ENCODE peak calls at places on chromosomes 6 and 20, in eight cellular contexts. One of them, this sample, is unnamed.

GRCh38 chr20:37989601-37990001 is 43.7 kb downstream of the TTI1 start:
- DNase-seq in sigmoid colon: no peak
- DNase-seq in GM12891: no peak
- DNase-seq in lower leg skin: no peak
- DNase-seq in H54: no peak
- DNase-seq in Peyer's patch: no peak
- DNase-seq in body of pancreas: peak
- DNase-seq in HepG2: no peak
- DNase-seq in this sample: no peak

GRCh38 chr6:111918825-111919224 is 45.6 kb upstream of the FYN start:
- DNase-seq in Peyer's patch: no peak
- DNase-seq in lower leg skin: no peak
- DNase-seq in GM12891: no peak
- DNase-seq in H54: no peak
- DNase-seq in HepG2: no peak
- DNase-seq in body of pancreas: no peak
- DNase-seq in sigmoid colon: no peak
- DNase-seq in this sample: no peak

GRCh38 chr20:44209691-44210421 is 715 bp downstream of the OSER1 start:
- DNase-seq in Peyer's patch: no peak
- DNase-seq in lower leg skin: no peak
- DNase-seq in body of pancreas: no peak
- DNase-seq in H54: no peak
- DNase-seq in sigmoid colon: no peak
- DNase-seq in HepG2: no peak
- DNase-seq in GM12891: no peak
- DNase-seq in this sample: no peak

GRCh38 chr6:26026833-26027490 is 60.3 kb upstream of the HFE start:
- DNase-seq in sigmoid colon: peak
- DNase-seq in H54: no peak
- DNase-seq in HepG2: peak
- DNase-seq in body of pancreas: peak
- DNase-seq in GM12891: no peak
- DNase-seq in Peyer's patch: peak
- DNase-seq in lower leg skin: peak
- DNase-seq in this sample: peak

GRCh38 chr6:165834613-165835259 is 171.7 kb upstream of the PDE10A start:
- DNase-seq in Peyer's patch: no peak
- DNase-seq in HepG2: no peak
- DNase-seq in lower leg skin: no peak
- DNase-seq in GM12891: no peak
- DNase-seq in body of pancreas: peak
- DNase-seq in H54: no peak
- DNase-seq in sigmoid colon: peak
- DNase-seq in this sample: no peak

GRCh38 chr6:170455335-170455979 is 97.7 kb downstream of the PSMB1 start:
- DNase-seq in Peyer's patch: no peak
- DNase-seq in HepG2: no peak
- DNase-seq in sigmoid colon: no peak
- DNase-seq in lower leg skin: peak
- DNase-seq in H54: no peak
- DNase-seq in body of pancreas: no peak
- DNase-seq in GM12891: no peak
- DNase-seq in this sample: no peak

GRCh38 chr20:17010181-17010580 is 216.7 kb upstream of the PCSK2 start:
- DNase-seq in lower leg skin: no peak
- DNase-seq in sigmoid colon: no peak
- DNase-seq in H54: no peak
- DNase-seq in body of pancreas: no peak
- DNase-seq in Peyer's patch: no peak
- DNase-seq in HepG2: peak
- DNase-seq in GM12891: no peak
- DNase-seq in this sample: no peak

GRCh38 chr6:104019075-104019474 is 840.6 kb downstream of the HACE1 start:
- DNase-seq in GM12891: no peak
- DNase-seq in lower leg skin: no peak
- DNase-seq in body of pancreas: no peak
- DNase-seq in Peyer's patch: no peak
- DNase-seq in sigmoid colon: no peak
- DNase-seq in H54: no peak
- DNase-seq in HepG2: no peak
- DNase-seq in this sample: no peak

GRCh38 chr6:139336488-139336887 is 38.0 kb downstream of the CITED2 start:
- DNase-seq in sigmoid colon: no peak
- DNase-seq in Peyer's patch: no peak
- DNase-seq in HepG2: no peak
- DNase-seq in lower leg skin: no peak
- DNase-seq in body of pancreas: peak
- DNase-seq in GM12891: no peak
- DNase-seq in H54: no peak
- DNase-seq in this sample: no peak

GRCh38 chr20:53384392-53384791 is 209.2 kb downstream of the ZNF217 start:
- DNase-seq in H54: no peak
- DNase-seq in lower leg skin: no peak
- DNase-seq in Peyer's patch: no peak
- DNase-seq in GM12891: no peak
- DNase-seq in HepG2: no peak
- DNase-seq in body of pancreas: no peak
- DNase-seq in sigmoid colon: no peak
- DNase-seq in this sample: no peak

GRCh38 chr6:167671977-167672687 is 154.6 kb upstream of the AFDN start:
- DNase-seq in Peyer's patch: no peak
- DNase-seq in H54: no peak
- DNase-seq in GM12891: no peak
- DNase-seq in HepG2: no peak
- DNase-seq in lower leg skin: no peak
- DNase-seq in sigmoid colon: peak
- DNase-seq in body of pancreas: no peak
- DNase-seq in this sample: no peak

GRCh38 chr6:158002951-158003853 is 21.5 kb downstream of the SYNJ2 start:
- DNase-seq in HepG2: no peak
- DNase-seq in GM12891: no peak
- DNase-seq in Peyer's patch: no peak
- DNase-seq in sigmoid colon: peak
- DNase-seq in H54: no peak
- DNase-seq in body of pancreas: no peak
- DNase-seq in lower leg skin: no peak
- DNase-seq in this sample: peak

GRCh38 chr20:57648878-57649616 is 28.8 kb upstream of the ZBP1 start:
- DNase-seq in HepG2: no peak
- DNase-seq in H54: no peak
- DNase-seq in Peyer's patch: peak
- DNase-seq in sigmoid colon: no peak
- DNase-seq in GM12891: no peak
- DNase-seq in body of pancreas: no peak
- DNase-seq in lower leg skin: peak
- DNase-seq in this sample: no peak

GRCh38 chr6:144283781-144284473 is 1.2 kb upstream of the UTRN start:
- DNase-seq in GM12891: no peak
- DNase-seq in sigmoid colon: no peak
- DNase-seq in H54: no peak
- DNase-seq in HepG2: no peak
- DNase-seq in Peyer's patch: no peak
- DNase-seq in body of pancreas: no peak
- DNase-seq in lower leg skin: no peak
- DNase-seq in this sample: no peak

GRCh38 chr6:144285548-144285797 is 338 bp downstream of the UTRN start:
- DNase-seq in HepG2: no peak
- DNase-seq in GM12891: peak
- DNase-seq in sigmoid colon: no peak
- DNase-seq in H54: no peak
- DNase-seq in lower leg skin: no peak
- DNase-seq in body of pancreas: no peak
- DNase-seq in Peyer's patch: no peak
- DNase-seq in this sample: no peak

GRCh38 chr6:144284474-144284752 is 722 bp upstream of the UTRN start:
- DNase-seq in H54: no peak
- DNase-seq in Peyer's patch: no peak
- DNase-seq in lower leg skin: no peak
- DNase-seq in body of pancreas: no peak
- DNase-seq in GM12891: no peak
- DNase-seq in sigmoid colon: no peak
- DNase-seq in HepG2: no peak
- DNase-seq in this sample: no peak

GRCh38 chr6:144285798-144286502 is 815 bp downstream of the UTRN start:
- DNase-seq in H54: peak
- DNase-seq in HepG2: peak
- DNase-seq in lower leg skin: peak
- DNase-seq in body of pancreas: peak
- DNase-seq in GM12891: peak
- DNase-seq in Peyer's patch: peak
- DNase-seq in sigmoid colon: peak
- DNase-seq in this sample: peak

GRCh38 chr6:144284753-144285547 is at the start of gene UTRN:
- DNase-seq in lower leg skin: peak
- DNase-seq in GM12891: peak
- DNase-seq in body of pancreas: peak
- DNase-seq in sigmoid colon: peak
- DNase-seq in Peyer's patch: no peak
- DNase-seq in HepG2: peak
- DNase-seq in H54: peak
- DNase-seq in this sample: peak
- TF ChIP-seq POLR2A in lower leg skin: no peak
- TF ChIP-seq POLR2A in GM12891: no peak
- TF ChIP-seq POLR2A in body of pancreas: peak
- TF ChIP-seq POLR2A in sigmoid colon: peak
- TF ChIP-seq POLR2A in Peyer's patch: peak
- TF ChIP-seq POLR2A in HepG2: peak
- TF ChIP-seq POLR2A in H54: peak
- TF ChIP-seq POLR2A in this sample: peak

GRCh38 chr6:159983641-159984080 is 14.8 kb downstream of the IGF2R start:
- DNase-seq in sigmoid colon: no peak
- DNase-seq in body of pancreas: no peak
- DNase-seq in GM12891: no peak
- DNase-seq in HepG2: no peak
- DNase-seq in H54: no peak
- DNase-seq in Peyer's patch: no peak
- DNase-seq in lower leg skin: peak
- DNase-seq in this sample: no peak

GRCh38 chr6:159982726-159983506 is 14.0 kb downstream of the IGF2R start:
- DNase-seq in H54: no peak
- DNase-seq in body of pancreas: no peak
- DNase-seq in Peyer's patch: no peak
- DNase-seq in HepG2: no peak
- DNase-seq in GM12891: no peak
- DNase-seq in lower leg skin: peak
- DNase-seq in sigmoid colon: no peak
- DNase-seq in this sample: no peak

GRCh38 chr6:159980474-159980873 is 11.6 kb downstream of the IGF2R start:
- DNase-seq in lower leg skin: peak
- DNase-seq in Peyer's patch: no peak
- DNase-seq in body of pancreas: no peak
- DNase-seq in GM12891: no peak
- DNase-seq in HepG2: no peak
- DNase-seq in H54: no peak
- DNase-seq in sigmoid colon: no peak
- DNase-seq in this sample: no peak

GRCh38 chr6:159981171-159981571 is 12.3 kb downstream of the IGF2R start:
- DNase-seq in H54: no peak
- DNase-seq in body of pancreas: no peak
- DNase-seq in HepG2: no peak
- DNase-seq in sigmoid colon: no peak
- DNase-seq in GM12891: no peak
- DNase-seq in lower leg skin: peak
- DNase-seq in Peyer's patch: no peak
- DNase-seq in this sample: no peak

GRCh38 chr6:159981591-159982245 is 12.8 kb downstream of the IGF2R start:
- DNase-seq in Peyer's patch: peak
- DNase-seq in GM12891: no peak
- DNase-seq in lower leg skin: peak
- DNase-seq in sigmoid colon: peak
- DNase-seq in H54: no peak
- DNase-seq in body of pancreas: peak
- DNase-seq in HepG2: no peak
- DNase-seq in this sample: no peak
- TF ChIP-seq POLR2A in Peyer's patch: no peak
- TF ChIP-seq POLR2A in GM12891: peak
- TF ChIP-seq POLR2A in lower leg skin: no peak
- TF ChIP-seq POLR2A in sigmoid colon: no peak
- TF ChIP-seq POLR2A in H54: no peak
- TF ChIP-seq POLR2A in body of pancreas: no peak
- TF ChIP-seq POLR2A in HepG2: no peak
- TF ChIP-seq POLR2A in this sample: peak

DNA sequence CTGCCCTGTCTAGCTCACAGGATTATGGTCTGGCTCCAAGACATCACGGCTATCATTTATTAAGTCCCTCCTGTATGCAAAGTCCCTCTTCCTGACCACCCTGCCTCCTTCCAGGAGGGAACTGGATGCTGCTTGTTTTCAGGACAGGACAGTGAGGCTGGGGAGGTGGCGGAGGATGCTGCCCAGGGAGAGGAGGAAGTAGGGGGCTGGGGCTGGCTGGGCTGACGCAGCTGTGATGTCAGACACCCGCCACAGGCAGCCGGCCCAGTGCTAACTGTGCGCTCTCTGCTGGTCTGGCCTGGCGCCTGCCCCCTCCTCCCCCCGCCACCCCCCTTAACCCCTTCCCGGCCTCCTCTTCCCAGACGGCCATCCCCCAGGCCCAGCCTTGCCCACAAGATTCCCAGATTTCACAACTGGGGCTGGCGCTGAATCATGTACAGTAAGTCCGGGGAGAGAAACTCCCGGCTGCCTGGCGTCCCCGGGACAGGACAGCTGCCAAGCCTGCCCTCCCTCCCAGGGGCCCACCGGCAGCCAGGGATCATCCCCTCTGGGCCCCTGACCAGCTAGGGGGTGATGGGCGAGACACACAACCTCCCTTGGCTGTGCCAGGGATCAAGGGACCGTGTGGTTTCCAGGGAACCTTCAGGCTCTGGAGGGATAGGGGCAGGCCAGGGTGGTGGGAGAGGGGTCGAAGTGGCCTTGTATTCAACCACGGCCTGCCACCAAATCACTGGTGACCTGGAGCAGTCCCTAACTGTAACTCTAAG is 118.1 kb downstream of the CEBPB start:
- DNase-seq in body of pancreas: peak
- DNase-seq in GM12891: no peak
- DNase-seq in Peyer's patch: peak
- DNase-seq in H54: peak
- DNase-seq in lower leg skin: peak
- DNase-seq in HepG2: peak
- DNase-seq in sigmoid colon: peak
- DNase-seq in this sample: peak
- TF ChIP-seq POLR2A in body of pancreas: no peak
- TF ChIP-seq POLR2A in GM12891: no peak
- TF ChIP-seq POLR2A in Peyer's patch: no peak
- TF ChIP-seq POLR2A in H54: peak
- TF ChIP-seq POLR2A in lower leg skin: no peak
- TF ChIP-seq POLR2A in HepG2: no peak
- TF ChIP-seq POLR2A in sigmoid colon: peak
- TF ChIP-seq POLR2A in this sample: peak

DNA sequence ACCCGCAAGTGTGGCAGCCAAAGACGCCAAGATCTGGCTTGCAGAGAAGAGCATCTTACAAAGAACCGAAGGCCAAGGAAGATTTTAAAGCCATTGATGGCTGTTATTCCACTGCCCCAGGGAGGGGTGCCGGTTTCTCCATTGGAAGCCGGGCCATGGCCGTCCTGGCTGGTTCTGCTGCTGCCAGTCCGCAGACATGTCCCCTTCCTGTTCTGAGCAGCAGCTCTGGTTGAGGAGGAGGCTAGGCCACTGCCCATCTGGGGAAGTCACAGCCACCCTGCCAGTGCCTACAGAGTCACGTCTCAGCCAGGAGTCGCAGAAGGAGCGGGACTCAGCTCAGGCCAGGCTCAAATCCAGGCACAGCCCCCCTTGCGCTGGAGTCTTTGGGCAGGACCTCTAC is 42.6 kb upstream of the MRGBP start:
- DNase-seq in body of pancreas: no peak
- DNase-seq in sigmoid colon: no peak
- DNase-seq in H54: no peak
- DNase-seq in lower leg skin: no peak
- DNase-seq in GM12891: no peak
- DNase-seq in Peyer's patch: no peak
- DNase-seq in HepG2: no peak
- DNase-seq in this sample: no peak
- TF ChIP-seq POLR2A in body of pancreas: no peak
- TF ChIP-seq POLR2A in sigmoid colon: no peak
- TF ChIP-seq POLR2A in H54: no peak
- TF ChIP-seq POLR2A in lower leg skin: no peak
- TF ChIP-seq POLR2A in GM12891: no peak
- TF ChIP-seq POLR2A in Peyer's patch: no peak
- TF ChIP-seq POLR2A in HepG2: no peak
- TF ChIP-seq POLR2A in this sample: no peak